ENCODE peak calls at places on chromosomes 2 and 18, in six cellular contexts. One of them, this sample, is unnamed.

GRCh38 chr2:203280428-203281064 is 41.7 kb downstream of the CYP20A1 start:
- DNase-seq in OCI-LY7: no peak
- DNase-seq in fibroblast of mammary gland: peak
- DNase-seq in psoas muscle: no peak
- DNase-seq in fibroblast of lung: peak
- DNase-seq in dorsolateral prefrontal cortex: no peak
- DNase-seq in this sample: no peak

GRCh38 chr2:158255257-158255656 is 153.6 kb downstream of the UPP2 start:
- DNase-seq in OCI-LY7: no peak
- DNase-seq in fibroblast of mammary gland: no peak
- DNase-seq in psoas muscle: no peak
- DNase-seq in fibroblast of lung: no peak
- DNase-seq in dorsolateral prefrontal cortex: no peak
- DNase-seq in this sample: no peak

GRCh38 chr2:216570357-216570756 is 62.9 kb upstream of the IGFBP2 start:
- DNase-seq in OCI-LY7: no peak
- DNase-seq in fibroblast of mammary gland: no peak
- DNase-seq in psoas muscle: no peak
- DNase-seq in fibroblast of lung: no peak
- DNase-seq in dorsolateral prefrontal cortex: no peak
- DNase-seq in this sample: no peak

GRCh38 chr2:176098366-176099158 is 1.0 kb upstream of the HOXD12 start:
- DNase-seq in OCI-LY7: no peak
- DNase-seq in fibroblast of mammary gland: no peak
- DNase-seq in psoas muscle: no peak
- DNase-seq in fibroblast of lung: no peak
- DNase-seq in dorsolateral prefrontal cortex: no peak
- DNase-seq in this sample: no peak

GRCh38 chr2:217449436-217449835 is 553.4 kb downstream of the TNS1 start:
- DNase-seq in OCI-LY7: no peak
- DNase-seq in fibroblast of mammary gland: no peak
- DNase-seq in psoas muscle: no peak
- DNase-seq in fibroblast of lung: no peak
- DNase-seq in dorsolateral prefrontal cortex: no peak
- DNase-seq in this sample: no peak

GRCh38 chr18:63317556-63317946 is 2.0 kb downstream of the BCL2 start:
- DNase-seq in OCI-LY7: no peak
- DNase-seq in fibroblast of mammary gland: no peak
- DNase-seq in psoas muscle: no peak
- DNase-seq in fibroblast of lung: no peak
- DNase-seq in dorsolateral prefrontal cortex: no peak
- DNase-seq in this sample: no peak

GRCh38 chr2:217695033-217695520 is 307.7 kb downstream of the TNS1 start:
- DNase-seq in OCI-LY7: no peak
- DNase-seq in fibroblast of mammary gland: peak
- DNase-seq in psoas muscle: no peak
- DNase-seq in fibroblast of lung: peak
- DNase-seq in dorsolateral prefrontal cortex: no peak
- DNase-seq in this sample: no peak

GRCh38 chr2:38892819-38893218 is 3.1 kb downstream of the ARHGEF33 start:
- DNase-seq in OCI-LY7: no peak
- DNase-seq in fibroblast of mammary gland: no peak
- DNase-seq in psoas muscle: no peak
- DNase-seq in fibroblast of lung: no peak
- DNase-seq in dorsolateral prefrontal cortex: no peak
- DNase-seq in this sample: no peak

GRCh38 chr2:187774551-187775071 is 220.4 kb upstream of the TFPI start:
- DNase-seq in OCI-LY7: no peak
- DNase-seq in fibroblast of mammary gland: peak
- DNase-seq in psoas muscle: no peak
- DNase-seq in fibroblast of lung: peak
- DNase-seq in dorsolateral prefrontal cortex: no peak
- DNase-seq in this sample: no peak

GRCh38 chr2:223865124-223865523 is 27.7 kb upstream of the AP1S3 start:
- DNase-seq in OCI-LY7: peak
- DNase-seq in fibroblast of mammary gland: no peak
- DNase-seq in psoas muscle: no peak
- DNase-seq in fibroblast of lung: no peak
- DNase-seq in dorsolateral prefrontal cortex: no peak
- DNase-seq in this sample: no peak

GRCh38 chr2:102439065-102439695 is 16.2 kb downstream of the IL18RAP start:
- DNase-seq in OCI-LY7: no peak
- DNase-seq in fibroblast of mammary gland: peak
- DNase-seq in psoas muscle: no peak
- DNase-seq in fibroblast of lung: peak
- DNase-seq in dorsolateral prefrontal cortex: no peak
- DNase-seq in this sample: no peak

GRCh38 chr2:214902273-214902672 is 92.8 kb upstream of the BARD1 start:
- DNase-seq in OCI-LY7: peak
- DNase-seq in fibroblast of mammary gland: no peak
- DNase-seq in psoas muscle: no peak
- DNase-seq in fibroblast of lung: no peak
- DNase-seq in dorsolateral prefrontal cortex: no peak
- DNase-seq in this sample: no peak

GRCh38 chr2:160111951-160112798 is 49.8 kb upstream of the PLA2R1 start:
- DNase-seq in OCI-LY7: no peak
- DNase-seq in fibroblast of mammary gland: no peak
- DNase-seq in psoas muscle: no peak
- DNase-seq in fibroblast of lung: no peak
- DNase-seq in dorsolateral prefrontal cortex: no peak
- DNase-seq in this sample: no peak

GRCh38 chr18:53906681-53907080 is 317.8 kb downstream of the MBD2 start:
- DNase-seq in OCI-LY7: no peak
- DNase-seq in fibroblast of mammary gland: peak
- DNase-seq in psoas muscle: no peak
- DNase-seq in fibroblast of lung: peak
- DNase-seq in dorsolateral prefrontal cortex: peak
- DNase-seq in this sample: no peak

GRCh38 chr2:192194065-192194865 is 468 bp downstream of the TMEFF2 start:
- DNase-seq in OCI-LY7: no peak
- DNase-seq in fibroblast of mammary gland: peak
- DNase-seq in psoas muscle: peak
- DNase-seq in fibroblast of lung: peak
- DNase-seq in dorsolateral prefrontal cortex: peak
- DNase-seq in this sample: no peak

GRCh38 chr2:214103199-214104001 is 307.5 kb upstream of the VWC2L start:
- DNase-seq in OCI-LY7: no peak
- DNase-seq in fibroblast of mammary gland: no peak
- DNase-seq in psoas muscle: no peak
- DNase-seq in fibroblast of lung: peak
- DNase-seq in dorsolateral prefrontal cortex: no peak
- DNase-seq in this sample: no peak

GRCh38 chr2:208062113-208062512 is 36.8 kb upstream of the PLEKHM3 start:
- DNase-seq in OCI-LY7: peak
- DNase-seq in fibroblast of mammary gland: peak
- DNase-seq in psoas muscle: no peak
- DNase-seq in fibroblast of lung: peak
- DNase-seq in dorsolateral prefrontal cortex: peak
- DNase-seq in this sample: no peak

GRCh38 chr18:2654828-2655152 is 736 bp upstream of the SMCHD1 start:
- DNase-seq in OCI-LY7: no peak
- DNase-seq in fibroblast of mammary gland: no peak
- DNase-seq in psoas muscle: no peak
- DNase-seq in fibroblast of lung: no peak
- DNase-seq in dorsolateral prefrontal cortex: no peak
- DNase-seq in this sample: no peak

GRCh38 chr2:26001743-26002341 is 19.5 kb upstream of the KIF3C start:
- DNase-seq in OCI-LY7: no peak
- DNase-seq in fibroblast of mammary gland: peak
- DNase-seq in psoas muscle: peak
- DNase-seq in fibroblast of lung: peak
- DNase-seq in dorsolateral prefrontal cortex: peak
- DNase-seq in this sample: no peak

GRCh38 chr2:240624950-240625621 is at the start of gene GPR35:
- DNase-seq in OCI-LY7: no peak
- DNase-seq in fibroblast of mammary gland: peak
- DNase-seq in psoas muscle: peak
- DNase-seq in fibroblast of lung: peak
- DNase-seq in dorsolateral prefrontal cortex: no peak
- DNase-seq in this sample: no peak

GRCh38 chr2:11124760-11125068 is 30.6 kb upstream of the SLC66A3 start:
- DNase-seq in OCI-LY7: no peak
- DNase-seq in fibroblast of mammary gland: no peak
- DNase-seq in psoas muscle: no peak
- DNase-seq in fibroblast of lung: no peak
- DNase-seq in dorsolateral prefrontal cortex: no peak
- DNase-seq in this sample: no peak
- TF ChIP-seq CTCF in OCI-LY7: peak
- TF ChIP-seq CTCF in fibroblast of mammary gland: no peak
- TF ChIP-seq CTCF in psoas muscle: no peak
- TF ChIP-seq CTCF in fibroblast of lung: no peak
- TF ChIP-seq CTCF in dorsolateral prefrontal cortex: no peak
- TF ChIP-seq CTCF in this sample: no peak

GRCh38 chr2:189287982-189288494 is 108.5 kb upstream of the COL5A2 start:
- DNase-seq in OCI-LY7: no peak
- DNase-seq in fibroblast of mammary gland: peak
- DNase-seq in psoas muscle: no peak
- DNase-seq in fibroblast of lung: peak
- DNase-seq in dorsolateral prefrontal cortex: no peak
- DNase-seq in this sample: no peak
- TF ChIP-seq CTCF in OCI-LY7: peak
- TF ChIP-seq CTCF in fibroblast of mammary gland: peak
- TF ChIP-seq CTCF in psoas muscle: peak
- TF ChIP-seq CTCF in fibroblast of lung: peak
- TF ChIP-seq CTCF in dorsolateral prefrontal cortex: peak
- TF ChIP-seq CTCF in this sample: peak

DNA sequence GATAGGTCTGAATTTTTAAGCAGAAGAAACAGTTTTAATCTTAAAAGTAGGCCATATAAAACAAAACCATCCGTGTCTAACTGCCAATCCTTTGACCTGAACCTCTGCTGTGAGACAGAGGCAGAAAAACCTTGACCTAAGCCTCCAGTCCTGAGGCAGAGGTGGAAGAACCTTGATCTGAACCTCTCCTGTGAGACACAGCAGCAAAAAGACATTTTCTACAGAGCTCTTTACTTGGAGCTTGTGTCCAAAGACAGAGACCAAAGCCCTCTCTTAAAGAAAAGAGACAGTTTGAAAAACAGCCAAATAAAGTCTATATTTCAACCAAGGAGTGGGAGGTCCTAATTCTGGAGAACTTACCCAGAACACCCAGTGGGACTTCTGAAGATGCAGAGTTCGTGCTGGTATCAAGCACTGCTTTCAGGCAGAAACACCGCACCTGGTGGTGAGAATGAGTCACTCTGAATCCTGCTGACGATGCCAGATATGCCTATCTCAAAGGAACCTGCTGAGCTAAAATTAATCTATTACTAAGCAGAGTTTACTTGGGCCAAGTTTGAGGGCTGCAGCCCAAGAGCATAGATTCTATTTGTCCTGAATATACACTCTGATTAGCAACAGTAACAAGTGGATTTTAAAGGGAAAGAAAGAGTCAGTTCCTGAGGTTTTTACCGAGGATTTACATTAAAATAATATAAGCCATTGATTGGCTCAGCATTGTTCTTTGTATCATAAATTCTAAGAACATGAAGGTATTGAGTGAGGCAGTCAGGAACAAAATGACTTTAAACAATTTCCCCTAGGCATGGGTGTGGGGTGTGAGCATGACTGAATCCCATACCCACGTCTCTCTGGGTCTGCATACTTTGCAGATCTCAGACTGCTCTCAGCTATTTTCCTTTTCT is 806.4 kb downstream of the TRIB2 start:
- DNase-seq in OCI-LY7: no peak
- DNase-seq in fibroblast of mammary gland: peak
- DNase-seq in psoas muscle: peak
- DNase-seq in fibroblast of lung: peak
- DNase-seq in dorsolateral prefrontal cortex: no peak
- DNase-seq in this sample: no peak
- TF ChIP-seq CTCF in OCI-LY7: no peak
- TF ChIP-seq CTCF in fibroblast of mammary gland: no peak
- TF ChIP-seq CTCF in psoas muscle: peak
- TF ChIP-seq CTCF in fibroblast of lung: no peak
- TF ChIP-seq CTCF in dorsolateral prefrontal cortex: no peak
- TF ChIP-seq CTCF in this sample: no peak

GRCh38 chr2:233928594-233929351 is 11.6 kb downstream of the TRPM8 start:
- DNase-seq in OCI-LY7: peak
- DNase-seq in fibroblast of mammary gland: peak
- DNase-seq in psoas muscle: no peak
- DNase-seq in fibroblast of lung: no peak
- DNase-seq in dorsolateral prefrontal cortex: peak
- DNase-seq in this sample: no peak
- TF ChIP-seq CTCF in OCI-LY7: peak
- TF ChIP-seq CTCF in fibroblast of mammary gland: peak
- TF ChIP-seq CTCF in psoas muscle: no peak
- TF ChIP-seq CTCF in fibroblast of lung: peak
- TF ChIP-seq CTCF in dorsolateral prefrontal cortex: peak
- TF ChIP-seq CTCF in this sample: peak

DNA sequence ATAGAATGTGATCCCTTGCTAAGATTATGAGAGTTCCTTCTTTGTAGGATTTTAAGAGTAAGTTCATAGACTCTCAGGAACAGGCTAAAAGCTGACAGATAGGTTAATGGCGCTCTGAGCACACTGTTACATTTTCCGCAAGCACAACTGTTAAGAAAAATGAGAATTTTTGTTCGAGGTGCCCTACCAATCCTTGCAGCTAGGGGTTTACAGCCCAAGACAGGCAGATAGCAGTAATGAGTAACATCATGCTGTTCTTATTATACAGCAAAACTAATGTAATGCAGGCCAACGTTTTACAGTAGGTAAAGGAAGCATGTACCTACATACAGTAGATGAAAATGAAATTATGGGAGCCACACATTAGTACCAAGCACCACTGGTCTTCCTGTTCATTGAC is 11.2 kb upstream of the BOD1L2 start:
- DNase-seq in OCI-LY7: no peak
- DNase-seq in fibroblast of mammary gland: no peak
- DNase-seq in psoas muscle: no peak
- DNase-seq in fibroblast of lung: no peak
- DNase-seq in dorsolateral prefrontal cortex: no peak
- DNase-seq in this sample: no peak
- TF ChIP-seq CTCF in OCI-LY7: no peak
- TF ChIP-seq CTCF in fibroblast of mammary gland: peak
- TF ChIP-seq CTCF in psoas muscle: no peak
- TF ChIP-seq CTCF in fibroblast of lung: peak
- TF ChIP-seq CTCF in dorsolateral prefrontal cortex: no peak
- TF ChIP-seq CTCF in this sample: no peak

GRCh38 chr2:198930170-198930569 is 527.6 kb downstream of the SATB2 start:
- DNase-seq in OCI-LY7: peak
- DNase-seq in fibroblast of mammary gland: no peak
- DNase-seq in psoas muscle: no peak
- DNase-seq in fibroblast of lung: no peak
- DNase-seq in dorsolateral prefrontal cortex: no peak
- DNase-seq in this sample: no peak
- TF ChIP-seq CTCF in OCI-LY7: peak
- TF ChIP-seq CTCF in fibroblast of mammary gland: peak
- TF ChIP-seq CTCF in psoas muscle: no peak
- TF ChIP-seq CTCF in fibroblast of lung: peak
- TF ChIP-seq CTCF in dorsolateral prefrontal cortex: no peak
- TF ChIP-seq CTCF in this sample: no peak

GRCh38 chr2:47274054-47274779 is 119.1 kb upstream of the STPG4 start:
- DNase-seq in OCI-LY7: no peak
- DNase-seq in fibroblast of mammary gland: peak
- DNase-seq in psoas muscle: no peak
- DNase-seq in fibroblast of lung: peak
- DNase-seq in dorsolateral prefrontal cortex: no peak
- DNase-seq in this sample: no peak
- TF ChIP-seq CTCF in OCI-LY7: no peak
- TF ChIP-seq CTCF in fibroblast of mammary gland: no peak
- TF ChIP-seq CTCF in psoas muscle: no peak
- TF ChIP-seq CTCF in fibroblast of lung: no peak
- TF ChIP-seq CTCF in dorsolateral prefrontal cortex: no peak
- TF ChIP-seq CTCF in this sample: no peak

This sample was measured in D721Med.